ENCODE peak calls at places on chromosomes 2 and 18, in four cellular contexts. W is psoas muscle; Y is HepG2; B is CD4-positive, alpha-beta memory T cell. Z is an unnamed sample.

GRCh38 chr2:48107326-48107925 is 201.1 kb upstream of the FBXO11 start:
- DNase-seq in W (no peak), Y (peak), B (no peak), Z (no peak)

GRCh38 chr2:134243244-134243643 is 10.6 kb upstream of the MGAT5 start:
- DNase-seq in W (no peak), Y (no peak), B (no peak), Z (no peak)

GRCh38 chr2:61566566-61566965 is 28.4 kb upstream of the XPO1 start:
- DNase-seq in W (no peak), Y (no peak), B (no peak), Z (no peak)

GRCh38 chr2:101803945-101804696 is 106.6 kb downstream of the MAP4K4 start:
- DNase-seq in W (no peak), Y (peak), B (no peak), Z (no peak)

GRCh38 chr18:905307-905947 is 756 bp downstream of the ADCYAP1 start:
- DNase-seq in W (no peak), Y (no peak), B (no peak), Z (no peak)

GRCh38 chr18:78228974-78229373 is 750.6 kb upstream of the SALL3 start:
- DNase-seq in W (no peak), Y (no peak), B (no peak), Z (no peak)

GRCh38 chr18:24114924-24115549 is 23.8 kb upstream of the CABYR start:
- DNase-seq in W (no peak), Y (peak), B (no peak), Z (no peak)

GRCh38 chr18:9237982-9238381 is 96.6 kb upstream of the TWSG1 start:
- DNase-seq in W (no peak), Y (no peak), B (no peak), Z (no peak)

GRCh38 chr2:74893332-74893731 is 59.4 kb downstream of the HK2 start:
- DNase-seq in W (no peak), Y (no peak), B (no peak), Z (no peak)

GRCh38 chr2:182228073-182228473 is 198.8 kb downstream of the PDE1A start:
- DNase-seq in W (no peak), Y (no peak), B (no peak), Z (no peak)
- H3K27ac ChIP-seq in W (no peak), Y (no peak), B (no peak), Z (no peak)

GRCh38 chr2:138455275-138455674 is 46.3 kb upstream of the SPOPL start:
- DNase-seq in W (no peak), Y (peak), B (no peak), Z (no peak)
- H3K27ac ChIP-seq in W (no peak), Y (peak), B (no peak), Z (no peak)

GRCh38 chr2:189504238-189504637 is 63.0 kb downstream of the WDR75 start:
- DNase-seq in W (no peak), Y (no peak), B (no peak), Z (no peak)

GRCh38 chr2:189501487-189501886 is 60.2 kb downstream of the WDR75 start:
- DNase-seq in W (no peak), Y (no peak), B (no peak), Z (no peak)

GRCh38 chr2:189500456-189501160 is 59.3 kb downstream of the WDR75 start:
- DNase-seq in W (no peak), Y (no peak), B (no peak), Z (no peak)

GRCh38 chr2:189498205-189498604 is 56.9 kb downstream of the WDR75 start:
- DNase-seq in W (no peak), Y (no peak), B (no peak), Z (no peak)

GRCh38 chr2:189499137-189499536 is 57.9 kb downstream of the WDR75 start:
- DNase-seq in W (no peak), Y (no peak), B (no peak), Z (no peak)
- H3K27ac ChIP-seq in W (no peak), Y (no peak), B (no peak), Z (no peak)

GRCh38 chr2:178420463-178420990 is 30.4 kb downstream of the PRKRA start:
- DNase-seq in W (no peak), Y (no peak), B (no peak), Z (no peak)
- H3K27ac ChIP-seq in W (no peak), Y (no peak), B (no peak), Z (no peak)

GRCh38 chr18:69220529-69220928 is 180.2 kb upstream of the DOK6 start:
- DNase-seq in W (no peak), Y (peak), B (no peak), Z (no peak)

GRCh38 chr18:69216390-69216789 is 184.3 kb upstream of the DOK6 start:
- DNase-seq in W (no peak), Y (no peak), B (no peak), Z (no peak)

GRCh38 chr18:69222089-69222488 is 178.6 kb upstream of the DOK6 start:
- DNase-seq in W (no peak), Y (no peak), B (no peak), Z (no peak)

GRCh38 chr18:69215151-69215550 is 185.5 kb upstream of the DOK6 start:
- DNase-seq in W (no peak), Y (no peak), B (no peak), Z (no peak)

DNA sequence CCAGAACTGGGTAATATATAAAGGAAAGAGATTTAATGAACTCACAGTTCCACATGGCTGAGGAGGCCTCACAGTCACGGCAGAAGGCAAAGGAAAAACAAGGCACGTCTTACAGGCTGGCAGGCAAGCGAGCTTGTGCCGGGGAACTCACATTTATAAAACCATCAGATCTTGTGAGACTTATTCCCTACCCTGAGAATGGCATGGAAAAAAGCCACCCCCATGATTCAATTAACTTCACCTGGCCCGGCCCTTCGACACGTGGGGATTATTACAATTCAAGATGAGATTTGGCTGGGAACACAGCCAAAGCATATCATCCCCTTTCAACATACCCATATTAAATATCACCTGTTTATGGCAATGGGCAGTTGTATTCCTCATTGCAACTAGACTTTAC is 183.4 kb upstream of the DOK6 start:
- DNase-seq in W (no peak), Y (no peak), B (no peak), Z (no peak)
- H3K27ac ChIP-seq in W (no peak), Y (no peak), B (no peak), Z (no peak)

GRCh38 chr18:2588666-2589344 is 17.4 kb downstream of the NDC80 start:
- DNase-seq in W (no peak), Y (no peak), B (no peak), Z (no peak)
- H3K27ac ChIP-seq in W (no peak), Y (peak), B (peak), Z (no peak)

GRCh38 chr2:32231959-32232358 is 32.7 kb downstream of the NLRC4 start:
- DNase-seq in W (no peak), Y (peak), B (no peak), Z (no peak)
- H3K27ac ChIP-seq in W (no peak), Y (no peak), B (no peak), Z (no peak)

GRCh38 chr18:79395761-79396404 is at the start of gene NFATC1:
- DNase-seq in W (peak), Y (no peak), B (peak), Z (peak)
- H3K27ac ChIP-seq in W (peak), Y (no peak), B (peak), Z (peak)

GRCh38 chr2:38091757-38092156 is 15.8 kb upstream of the CYP1B1 start:
- DNase-seq in W (no peak), Y (no peak), B (no peak), Z (no peak)
- H3K27ac ChIP-seq in W (peak), Y (no peak), B (no peak), Z (no peak)